ENCODE peak calls at places on chromosomes 2 and 18, in six cellular contexts. One of them, this sample, is unnamed. For H3K27me3, the result is how much of the 10 kb centered on the place peaks cover.

GRCh38 chr2:85804583-85804982 is 50.8 kb downstream of the ATOH8 start:
- DNase-seq in CD4-positive, alpha-beta memory T cell: peak
- DNase-seq in neural progenitor cell: peak
- DNase-seq in adrenal gland: no peak
- DNase-seq in HCT116: no peak
- DNase-seq in sigmoid colon: peak
- DNase-seq in this sample: no peak

GRCh38 chr18:395481-396250 is 104.8 kb downstream of the COLEC12 start:
- DNase-seq in CD4-positive, alpha-beta memory T cell: no peak
- DNase-seq in neural progenitor cell: no peak
- DNase-seq in adrenal gland: no peak
- DNase-seq in HCT116: no peak
- DNase-seq in sigmoid colon: no peak
- DNase-seq in this sample: no peak

GRCh38 chr2:205644018-205644417 is 38.3 kb upstream of the NRP2 start:
- DNase-seq in CD4-positive, alpha-beta memory T cell: no peak
- DNase-seq in neural progenitor cell: no peak
- DNase-seq in adrenal gland: no peak
- DNase-seq in HCT116: no peak
- DNase-seq in sigmoid colon: no peak
- DNase-seq in this sample: no peak

GRCh38 chr18:48300463-48300961 is 108.7 kb downstream of the ZBTB7C start:
- DNase-seq in CD4-positive, alpha-beta memory T cell: no peak
- DNase-seq in neural progenitor cell: peak
- DNase-seq in adrenal gland: peak
- DNase-seq in HCT116: no peak
- DNase-seq in sigmoid colon: no peak
- DNase-seq in this sample: peak

GRCh38 chr2:19369341-19369955 is 11.0 kb upstream of the OSR1 start:
- DNase-seq in CD4-positive, alpha-beta memory T cell: no peak
- DNase-seq in neural progenitor cell: peak
- DNase-seq in adrenal gland: no peak
- DNase-seq in HCT116: peak
- DNase-seq in sigmoid colon: no peak
- DNase-seq in this sample: no peak

GRCh38 chr2:168662651-168663208 is 139.7 kb upstream of the NOSTRIN start:
- DNase-seq in CD4-positive, alpha-beta memory T cell: no peak
- DNase-seq in neural progenitor cell: peak
- DNase-seq in adrenal gland: no peak
- DNase-seq in HCT116: no peak
- DNase-seq in sigmoid colon: no peak
- DNase-seq in this sample: no peak

GRCh38 chr2:71465961-71466300 is 12.6 kb downstream of the DYSF start:
- DNase-seq in CD4-positive, alpha-beta memory T cell: no peak
- DNase-seq in neural progenitor cell: no peak
- DNase-seq in adrenal gland: no peak
- DNase-seq in HCT116: no peak
- DNase-seq in sigmoid colon: no peak
- DNase-seq in this sample: no peak

GRCh38 chr2:55703350-55703749 is 9.7 kb upstream of the PNPT1 start:
- DNase-seq in CD4-positive, alpha-beta memory T cell: no peak
- DNase-seq in neural progenitor cell: no peak
- DNase-seq in adrenal gland: no peak
- DNase-seq in HCT116: no peak
- DNase-seq in sigmoid colon: no peak
- DNase-seq in this sample: no peak

GRCh38 chr2:18763338-18763737 is 174.0 kb upstream of the NT5C1B start:
- DNase-seq in CD4-positive, alpha-beta memory T cell: no peak
- DNase-seq in neural progenitor cell: no peak
- DNase-seq in adrenal gland: no peak
- DNase-seq in HCT116: no peak
- DNase-seq in sigmoid colon: no peak
- DNase-seq in this sample: no peak

GRCh38 chr2:164953279-164953678 is 2.0 kb downstream of the SLC38A11 start:
- DNase-seq in CD4-positive, alpha-beta memory T cell: no peak
- DNase-seq in neural progenitor cell: no peak
- DNase-seq in adrenal gland: no peak
- DNase-seq in HCT116: no peak
- DNase-seq in sigmoid colon: no peak
- DNase-seq in this sample: no peak

GRCh38 chr2:163703386-163703785 is 32.4 kb downstream of the FIGN start:
- DNase-seq in CD4-positive, alpha-beta memory T cell: no peak
- DNase-seq in neural progenitor cell: no peak
- DNase-seq in adrenal gland: no peak
- DNase-seq in HCT116: no peak
- DNase-seq in sigmoid colon: no peak
- DNase-seq in this sample: no peak

GRCh38 chr18:67651438-67651837 is 134.9 kb upstream of the DSEL start:
- DNase-seq in CD4-positive, alpha-beta memory T cell: no peak
- DNase-seq in neural progenitor cell: no peak
- DNase-seq in adrenal gland: no peak
- DNase-seq in HCT116: no peak
- DNase-seq in sigmoid colon: no peak
- DNase-seq in this sample: no peak

GRCh38 chr2:35873921-35874320 is 481.7 kb upstream of the CRIM1 start:
- DNase-seq in CD4-positive, alpha-beta memory T cell: no peak
- DNase-seq in neural progenitor cell: no peak
- DNase-seq in adrenal gland: no peak
- DNase-seq in HCT116: no peak
- DNase-seq in sigmoid colon: no peak
- DNase-seq in this sample: no peak

DNA sequence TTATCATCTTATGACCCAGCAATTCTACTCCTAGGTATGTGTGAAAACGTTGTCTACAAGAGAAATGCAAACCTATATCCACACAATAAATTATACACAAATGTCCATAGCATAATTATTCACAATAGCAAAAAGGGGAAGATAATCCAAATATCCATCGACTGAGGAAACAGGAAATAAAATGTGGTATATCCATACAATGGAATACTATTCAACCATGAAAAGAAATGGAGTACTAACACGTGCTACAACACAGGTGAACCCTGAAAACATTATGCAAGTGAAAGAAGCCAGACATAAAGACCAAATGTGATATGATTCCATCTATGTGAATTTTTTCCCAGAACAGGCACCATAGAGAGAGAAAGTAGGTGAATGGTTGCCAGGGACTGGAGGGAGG is 72.1 kb downstream of the ACOXL start:
- DNase-seq in CD4-positive, alpha-beta memory T cell: no peak
- DNase-seq in neural progenitor cell: no peak
- DNase-seq in adrenal gland: no peak
- DNase-seq in HCT116: no peak
- DNase-seq in sigmoid colon: no peak
- DNase-seq in this sample: no peak
- H3K27me3 ChIP-seq in CD4-positive, alpha-beta memory T cell: under half
- H3K27me3 ChIP-seq in neural progenitor cell: under half
- H3K27me3 ChIP-seq in adrenal gland: under half
- H3K27me3 ChIP-seq in HCT116: under half
- H3K27me3 ChIP-seq in sigmoid colon: under half
- H3K27me3 ChIP-seq in this sample: under half

GRCh38 chr18:13713455-13714055 is 12.8 kb downstream of the FAM210A start:
- DNase-seq in CD4-positive, alpha-beta memory T cell: no peak
- DNase-seq in neural progenitor cell: no peak
- DNase-seq in adrenal gland: no peak
- DNase-seq in HCT116: no peak
- DNase-seq in sigmoid colon: no peak
- DNase-seq in this sample: no peak

GRCh38 chr18:13712400-13713131 is 13.8 kb downstream of the FAM210A start:
- DNase-seq in CD4-positive, alpha-beta memory T cell: no peak
- DNase-seq in neural progenitor cell: no peak
- DNase-seq in adrenal gland: no peak
- DNase-seq in HCT116: no peak
- DNase-seq in sigmoid colon: no peak
- DNase-seq in this sample: no peak

DNA sequence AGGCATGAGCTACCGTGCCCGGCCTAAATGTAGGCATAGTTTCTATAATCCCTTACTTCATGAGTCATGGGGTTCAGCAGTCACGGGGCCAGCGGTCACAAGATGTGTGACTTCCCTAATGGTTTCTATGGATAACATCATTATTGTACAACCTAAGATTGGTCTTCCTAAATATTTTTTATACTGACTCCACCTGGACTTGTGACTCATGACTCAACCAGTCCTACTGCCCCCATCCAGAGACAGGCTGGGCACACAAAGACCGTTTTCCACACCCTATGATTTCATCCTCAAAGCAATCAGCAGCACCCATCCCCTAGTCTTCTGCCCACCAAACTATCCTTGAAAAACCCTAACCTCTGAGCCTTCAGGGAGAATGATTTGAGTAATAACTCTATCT is 15.9 kb downstream of the FAM210A start:
- DNase-seq in CD4-positive, alpha-beta memory T cell: no peak
- DNase-seq in neural progenitor cell: no peak
- DNase-seq in adrenal gland: no peak
- DNase-seq in HCT116: peak
- DNase-seq in sigmoid colon: no peak
- DNase-seq in this sample: no peak
- H3K27ac ChIP-seq in CD4-positive, alpha-beta memory T cell: no peak
- H3K27ac ChIP-seq in neural progenitor cell: no peak
- H3K27ac ChIP-seq in adrenal gland: no peak
- H3K27ac ChIP-seq in HCT116: peak
- H3K27ac ChIP-seq in sigmoid colon: no peak
- H3K27ac ChIP-seq in this sample: no peak

GRCh38 chr2:44859337-44859736 is 82.2 kb upstream of the SIX3 start:
- DNase-seq in CD4-positive, alpha-beta memory T cell: no peak
- DNase-seq in neural progenitor cell: no peak
- DNase-seq in adrenal gland: no peak
- DNase-seq in HCT116: no peak
- DNase-seq in sigmoid colon: no peak
- DNase-seq in this sample: no peak
- H3K27me3 ChIP-seq in CD4-positive, alpha-beta memory T cell: under half
- H3K27me3 ChIP-seq in neural progenitor cell: under half
- H3K27me3 ChIP-seq in adrenal gland: under half
- H3K27me3 ChIP-seq in HCT116: under half
- H3K27me3 ChIP-seq in sigmoid colon: under half
- H3K27me3 ChIP-seq in this sample: under half

GRCh38 chr2:112812318-112813042 is 24.1 kb downstream of the IL1B start:
- DNase-seq in CD4-positive, alpha-beta memory T cell: no peak
- DNase-seq in neural progenitor cell: no peak
- DNase-seq in adrenal gland: no peak
- DNase-seq in HCT116: no peak
- DNase-seq in sigmoid colon: no peak
- DNase-seq in this sample: no peak
- H3K27ac ChIP-seq in CD4-positive, alpha-beta memory T cell: no peak
- H3K27ac ChIP-seq in neural progenitor cell: no peak
- H3K27ac ChIP-seq in adrenal gland: no peak
- H3K27ac ChIP-seq in HCT116: no peak
- H3K27ac ChIP-seq in sigmoid colon: no peak
- H3K27ac ChIP-seq in this sample: no peak

GRCh38 chr2:38733300-38733971 is 17.7 kb downstream of the SRSF7 start:
- DNase-seq in CD4-positive, alpha-beta memory T cell: no peak
- DNase-seq in neural progenitor cell: no peak
- DNase-seq in adrenal gland: no peak
- DNase-seq in HCT116: no peak
- DNase-seq in sigmoid colon: no peak
- DNase-seq in this sample: no peak
- H3K27me3 ChIP-seq in CD4-positive, alpha-beta memory T cell: under half
- H3K27me3 ChIP-seq in neural progenitor cell: under half
- H3K27me3 ChIP-seq in adrenal gland: under half
- H3K27me3 ChIP-seq in HCT116: under half
- H3K27me3 ChIP-seq in sigmoid colon: under half
- H3K27me3 ChIP-seq in this sample: under half

DNA sequence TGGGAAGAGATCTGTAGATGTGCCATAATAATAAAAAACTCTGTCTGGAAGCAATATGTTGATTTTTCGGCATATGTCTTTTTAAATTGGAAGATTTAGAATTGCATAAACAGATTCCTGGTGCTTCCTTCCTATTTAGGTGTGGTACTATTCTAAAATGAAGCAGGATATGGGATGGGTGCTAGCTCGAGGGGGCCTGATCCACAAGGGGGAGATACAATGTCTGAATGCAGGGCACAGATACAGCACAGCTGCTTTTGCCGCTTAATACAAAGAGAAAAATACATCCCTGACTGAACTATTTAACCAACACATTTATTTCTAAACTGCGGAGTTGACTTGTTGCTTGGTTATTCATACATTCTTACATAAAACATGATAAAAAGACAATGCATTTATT is 169.1 kb downstream of the TMEFF2 start:
- DNase-seq in CD4-positive, alpha-beta memory T cell: no peak
- DNase-seq in neural progenitor cell: no peak
- DNase-seq in adrenal gland: no peak
- DNase-seq in HCT116: no peak
- DNase-seq in sigmoid colon: no peak
- DNase-seq in this sample: no peak
- H3K27ac ChIP-seq in CD4-positive, alpha-beta memory T cell: no peak
- H3K27ac ChIP-seq in neural progenitor cell: no peak
- H3K27ac ChIP-seq in adrenal gland: no peak
- H3K27ac ChIP-seq in HCT116: no peak
- H3K27ac ChIP-seq in sigmoid colon: peak
- H3K27ac ChIP-seq in this sample: no peak

GRCh38 chr2:942775-943460 is 7.7 kb upstream of the SNTG2 start:
- DNase-seq in CD4-positive, alpha-beta memory T cell: no peak
- DNase-seq in neural progenitor cell: no peak
- DNase-seq in adrenal gland: no peak
- DNase-seq in HCT116: no peak
- DNase-seq in sigmoid colon: no peak
- DNase-seq in this sample: no peak
- H3K27me3 ChIP-seq in CD4-positive, alpha-beta memory T cell: under half
- H3K27me3 ChIP-seq in neural progenitor cell: under half
- H3K27me3 ChIP-seq in adrenal gland: under half
- H3K27me3 ChIP-seq in HCT116: under half
- H3K27me3 ChIP-seq in sigmoid colon: under half
- H3K27me3 ChIP-seq in this sample: under half

GRCh38 chr2:176392744-176393414 is 123.6 kb downstream of the MTX2 start:
- DNase-seq in CD4-positive, alpha-beta memory T cell: no peak
- DNase-seq in neural progenitor cell: no peak
- DNase-seq in adrenal gland: no peak
- DNase-seq in HCT116: no peak
- DNase-seq in sigmoid colon: no peak
- DNase-seq in this sample: no peak
- H3K27ac ChIP-seq in CD4-positive, alpha-beta memory T cell: no peak
- H3K27ac ChIP-seq in neural progenitor cell: no peak
- H3K27ac ChIP-seq in adrenal gland: no peak
- H3K27ac ChIP-seq in HCT116: no peak
- H3K27ac ChIP-seq in sigmoid colon: peak
- H3K27ac ChIP-seq in this sample: no peak

GRCh38 chr18:8361941-8362471 is 247.2 kb upstream of the RAB12 start:
- DNase-seq in CD4-positive, alpha-beta memory T cell: no peak
- DNase-seq in neural progenitor cell: no peak
- DNase-seq in adrenal gland: no peak
- DNase-seq in HCT116: no peak
- DNase-seq in sigmoid colon: no peak
- DNase-seq in this sample: no peak

GRCh38 chr18:8357320-8357719 is 251.9 kb upstream of the RAB12 start:
- DNase-seq in CD4-positive, alpha-beta memory T cell: no peak
- DNase-seq in neural progenitor cell: no peak
- DNase-seq in adrenal gland: no peak
- DNase-seq in HCT116: no peak
- DNase-seq in sigmoid colon: no peak
- DNase-seq in this sample: no peak

GRCh38 chr18:8359076-8359475 is 250.2 kb upstream of the RAB12 start:
- DNase-seq in CD4-positive, alpha-beta memory T cell: no peak
- DNase-seq in neural progenitor cell: no peak
- DNase-seq in adrenal gland: no peak
- DNase-seq in HCT116: no peak
- DNase-seq in sigmoid colon: no peak
- DNase-seq in this sample: no peak

GRCh38 chr18:8358066-8358795 is 251.0 kb upstream of the RAB12 start:
- DNase-seq in CD4-positive, alpha-beta memory T cell: no peak
- DNase-seq in neural progenitor cell: no peak
- DNase-seq in adrenal gland: no peak
- DNase-seq in HCT116: no peak
- DNase-seq in sigmoid colon: no peak
- DNase-seq in this sample: no peak

GRCh38 chr18:8359481-8359880 is 249.8 kb upstream of the RAB12 start:
- DNase-seq in CD4-positive, alpha-beta memory T cell: no peak
- DNase-seq in neural progenitor cell: no peak
- DNase-seq in adrenal gland: no peak
- DNase-seq in HCT116: no peak
- DNase-seq in sigmoid colon: no peak
- DNase-seq in this sample: no peak
- H3K27me3 ChIP-seq in CD4-positive, alpha-beta memory T cell: under half
- H3K27me3 ChIP-seq in neural progenitor cell: under half
- H3K27me3 ChIP-seq in adrenal gland: under half
- H3K27me3 ChIP-seq in HCT116: under half
- H3K27me3 ChIP-seq in sigmoid colon: under half
- H3K27me3 ChIP-seq in this sample: under half

This sample was measured in HL-60.